ENCODE peak calls at places on chromosome 4, in ten cellular contexts. A, G, O, W, V, N, B, Q, K and H are unnamed samples.

GRCh38 chr4:14783011-14783877 is 219.0 kb upstream of the CPEB2 start:
- DNase-seq in A (no peak), W (peak; percentile 18), K (no peak), N (no peak), B (no peak), V (no peak), Q (peak; percentile 63), O (no peak), G (no peak), H (no peak)

GRCh38 chr4:168781341-168781740 is 228.7 kb downstream of the CBR4 start:
- DNase-seq in O (no peak), W (no peak), K (no peak), N (no peak), A (no peak), Q (no peak), B (peak; percentile 53), V (no peak), G (no peak), H (no peak)

GRCh38 chr4:20987191-20987590 is 286.9 kb downstream of the PACRGL start:
- DNase-seq in G (no peak), B (no peak), O (no peak), K (no peak), N (no peak), Q (no peak), W (no peak), V (no peak), A (no peak), H (no peak)

GRCh38 chr4:107317596-107317995 is 281.5 kb upstream of the DKK2 start:
- DNase-seq in N (no peak), G (no peak), Q (peak; percentile 45), A (no peak), W (no peak), O (no peak), K (no peak), V (no peak), B (no peak), H (no peak)

GRCh38 chr4:113141901-113142346 is 92.5 kb downstream of the ANK2 start:
- DNase-seq in G (no peak), B (no peak), K (no peak), Q (peak; percentile 93), O (no peak), V (no peak), W (no peak), N (no peak), A (no peak), H (no peak)

GRCh38 chr4:336099-336892 is 1.3 kb upstream of the ZNF141 start:
- DNase-seq in B (peak; percentile 61), N (peak; percentile 11), V (peak; percentile 71), Q (no peak), O (no peak), A (peak; percentile 35), W (no peak), G (peak; percentile 54), K (no peak), H (no peak)

GRCh38 chr4:7207791-7208231 is 15.5 kb downstream of the SORCS2 start:
- DNase-seq in A (no peak), K (no peak), B (no peak), V (no peak), Q (peak; percentile 72), G (no peak), O (no peak), W (no peak), N (no peak), H (no peak)

GRCh38 chr4:48654015-48654664 is 125.9 kb downstream of the FRYL start:
- DNase-seq in G (no peak), V (no peak), Q (peak; percentile 42), N (no peak), K (no peak), O (no peak), W (no peak), A (no peak), B (no peak), H (no peak)

GRCh38 chr4:99087887-99088484 is 602 bp downstream of the ADH5 start:
- DNase-seq in Q (peak; percentile 70), A (peak; percentile 69), G (peak; percentile 86), B (peak; percentile 60), W (peak; percentile 21), N (no peak), V (peak; percentile 92), K (no peak), O (no peak), H (peak; percentile 19)

GRCh38 chr4:82865592-82865991 is 25.4 kb downstream of the SEC31A start:
- DNase-seq in K (peak; percentile 75), Q (peak; percentile 89), A (no peak), O (no peak), V (no peak), W (peak; percentile 46), N (no peak), G (no peak), B (no peak), H (no peak)

GRCh38 chr4:143356493-143356892 is 19.8 kb downstream of the GAB1 start:
- DNase-seq in B (no peak), K (no peak), A (no peak), Q (no peak), W (peak; percentile 89), V (no peak), G (no peak), O (no peak), N (no peak), H (no peak)

GRCh38 chr4:38132140-38132673 is 172.0 kb downstream of the PTTG2 start:
- DNase-seq in V (no peak), O (no peak), G (no peak), K (peak; percentile 81), N (peak; percentile 59), A (peak; percentile 59), W (peak; percentile 97), B (peak; percentile 50), Q (peak; percentile 99), H (peak; percentile 57)

GRCh38 chr4:152021788-152022438 is 261.1 kb upstream of the GATB start:
- DNase-seq in N (no peak), W (no peak), V (no peak), K (no peak), A (no peak), Q (no peak), O (no peak), B (peak; percentile 60), G (no peak), H (no peak)

GRCh38 chr4:65805936-65806335 is 135.6 kb upstream of the EPHA5 start:
- DNase-seq in Q (no peak), N (no peak), V (no peak), B (no peak), W (peak; percentile 48), K (no peak), O (no peak), A (no peak), G (no peak), H (no peak)

GRCh38 chr4:116849620-116850019 is 235.8 kb downstream of the TRAM1L1 start:
- DNase-seq in G (no peak), A (no peak), V (no peak), K (no peak), B (no peak), N (no peak), O (no peak), Q (no peak), W (no peak), H (no peak)

GRCh38 chr4:7365472-7366179 is 69.1 kb downstream of the PSAPL1 start:
- DNase-seq in G (no peak), K (no peak), V (no peak), N (no peak), Q (no peak), A (no peak), B (peak; percentile 67), O (no peak), W (no peak), H (no peak)

GRCh38 chr4:122764071-122764807 is 31.7 kb downstream of the BBS12 start:
- DNase-seq in W (no peak), G (no peak), O (no peak), K (no peak), V (no peak), Q (peak; percentile 83), B (no peak), A (no peak), N (no peak), H (no peak)

GRCh38 chr4:76204936-76205335 is 8.7 kb downstream of the SCARB2 start:
- DNase-seq in A (no peak), K (no peak), Q (no peak), N (no peak), O (no peak), B (no peak), G (no peak), V (no peak), W (no peak), H (no peak)
- H3K36me3 ChIP-seq in A (no peaks in the 10 kb centered on the region), K (no peaks in the 10 kb centered on the region), Q (no peaks in the 10 kb centered on the region), N (no peaks in the 10 kb centered on the region), O (no peaks in the 10 kb centered on the region), B (no peaks in the 10 kb centered on the region), G (no peaks in the 10 kb centered on the region), V (no peaks in the 10 kb centered on the region), W (no peaks in the 10 kb centered on the region), H (no peaks in the 10 kb centered on the region)

DNA sequence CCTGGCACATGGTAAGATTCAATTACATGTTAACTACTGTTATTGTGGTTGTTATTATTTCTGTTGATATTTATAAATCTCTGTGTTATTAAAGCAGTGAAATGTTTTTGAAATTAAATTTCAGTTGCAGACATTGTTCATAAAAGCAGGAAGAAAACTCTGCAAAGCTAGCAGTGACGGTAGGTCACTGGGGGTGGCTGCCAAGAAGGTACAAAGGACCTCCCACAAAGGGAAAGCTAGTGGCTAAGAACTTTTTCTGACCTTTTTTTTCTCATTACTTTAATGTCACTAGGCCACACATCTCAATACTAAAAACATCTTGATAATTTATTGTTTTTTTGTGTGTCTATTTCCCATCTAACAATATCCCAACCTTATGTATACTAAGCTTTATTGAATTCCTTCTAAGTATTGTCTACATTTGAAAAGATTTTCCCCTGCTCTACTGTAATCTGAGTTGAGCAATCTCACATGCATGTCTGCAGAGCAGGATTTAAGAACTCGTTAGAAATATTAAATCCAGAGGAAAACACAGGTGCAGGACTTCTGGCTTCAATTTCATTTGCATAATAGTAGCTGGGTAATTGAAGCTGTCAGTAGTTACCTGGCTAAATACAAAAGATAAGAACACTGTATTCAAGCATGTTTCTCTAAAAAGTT is 197.3 kb downstream of the CFAP299 start:
- DNase-seq in A (no peak), O (no peak), N (no peak), Q (no peak), B (no peak), W (no peak), K (no peak), G (no peak), V (no peak), H (no peak)
- H3K27ac ChIP-seq in A (no peak overlapping the region), O (no peak overlapping the region), N (no peak overlapping the region), Q (no peak overlapping the region), B (no peak overlapping the region), W (no peak overlapping the region), K (no peak overlapping the region), G (no peak overlapping the region), V (no peak overlapping the region), H (no peak overlapping the region)

GRCh38 chr4:39452860-39453587 is 5.7 kb downstream of the RPL9 start:
- DNase-seq in N (no peak), O (no peak), A (no peak), B (no peak), G (no peak), Q (no peak), K (no peak), W (no peak), V (no peak), H (no peak)
- H3K36me3 ChIP-seq in N (peaks cover 51% of the 10 kb centered on the region), O (peaks cover 29% of the 10 kb centered on the region), A (peaks cover 48% of the 10 kb centered on the region), B (peaks cover 33% of the 10 kb centered on the region), G (peaks cover 100% of the 10 kb centered on the region), Q (peaks cover 10% of the 10 kb centered on the region), K (peaks cover 81% of the 10 kb centered on the region), W (peaks cover 25% of the 10 kb centered on the region), V (peaks cover 91% of the 10 kb centered on the region), H (peaks cover 53% of the 10 kb centered on the region)

DNA sequence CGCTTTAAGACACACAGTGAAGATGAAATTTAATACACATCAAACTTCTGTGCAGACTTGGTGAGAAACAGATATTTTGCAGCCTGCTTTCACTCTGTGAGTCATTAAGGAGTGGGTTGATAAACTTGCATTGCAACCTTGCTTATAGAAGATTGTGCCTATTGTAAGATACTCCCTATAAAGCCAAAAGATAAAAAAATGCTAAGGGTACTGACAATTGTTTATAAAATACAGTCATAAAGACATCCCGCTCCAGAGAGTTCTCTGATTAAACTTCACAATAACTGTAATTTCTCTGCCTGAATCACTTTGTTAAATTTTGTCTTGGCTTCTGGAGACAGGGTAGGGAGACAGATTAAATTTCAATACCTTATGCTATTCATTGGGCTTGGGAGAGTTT is 49.1 kb downstream of the GALNT7 start:
- DNase-seq in W (no peak), G (no peak), O (no peak), Q (peak; percentile 75), K (no peak), A (no peak), B (no peak), N (no peak), V (no peak), H (no peak)
- H3K27ac ChIP-seq in W (no peak overlapping the region), G (no peak overlapping the region), O (no peak overlapping the region), Q (no peak overlapping the region), K (peak overlapping the region; percentile 89), A (no peak overlapping the region), B (no peak overlapping the region), N (no peak overlapping the region), V (no peak overlapping the region), H (no peak overlapping the region)